ENCODE peak calls at places on chromosomes 1 and 21, in ten cellular contexts. G is A673, U is upper lobe of right lung, R is A549, F is DND-41, N is psoas muscle, K is adrenal gland, J is ascending aorta, Z is colonic mucosa, C is tibial nerve. S is an unnamed sample.
A peak's percentile ranks its signal among the peaks of the same experiment; 100 is the strongest.

GRCh38 chr1:199821029-199821779 is 206.3 kb upstream of the NR5A2 start:
- DNase-seq in U (no peak), F (no peak), K (no peak), C (no peak), R (no peak), J (no peak), Z (peak; percentile 25), N (no peak), G (no peak), S (no peak)

GRCh38 chr1:164774413-164774812 is 215.4 kb downstream of the PBX1 start:
- DNase-seq in F (no peak), K (peak; percentile 16), R (no peak), N (no peak), Z (no peak), G (no peak), U (no peak), J (no peak), C (no peak), S (no peak)

GRCh38 chr1:155324717-155325595 is 4.3 kb downstream of the RUSC1 start:
- DNase-seq in U (peak; percentile 85), J (peak; percentile 72), K (peak; percentile 71), N (peak; percentile 76), F (no peak), G (peak; percentile 69), C (no peak), Z (peak; percentile 80), R (peak; percentile 72), S (no peak)

GRCh38 chr21:45857761-45858160 is 123.8 kb upstream of the COL6A1 start:
- DNase-seq in N (no peak), R (no peak), F (no peak), C (no peak), K (no peak), G (no peak), J (peak; percentile 30), Z (no peak), U (no peak), S (no peak)

GRCh38 chr1:23825762-23826522 is 713 bp upstream of the HMGCL start:
- DNase-seq in N (no peak), U (no peak), Z (no peak), J (no peak), F (no peak), G (no peak), K (no peak), C (no peak), R (no peak), S (no peak)

GRCh38 chr1:4836574-4836973 is 182.2 kb downstream of the AJAP1 start:
- DNase-seq in U (no peak), Z (no peak), N (no peak), R (no peak), F (no peak), C (peak; percentile 28), J (no peak), G (no peak), K (peak; percentile 31), S (no peak)

GRCh38 chr21:33403128-33403785 is at the start of gene IFNGR2:
- DNase-seq in J (no peak), F (peak; percentile 62), K (no peak), Z (no peak), N (peak; percentile 65), U (peak; percentile 85), R (no peak), G (peak; percentile 46), C (no peak), S (peak; percentile 62)

GRCh38 chr1:115577513-115577912 is 64.3 kb upstream of the VANGL1 start:
- DNase-seq in K (no peak), C (no peak), G (no peak), F (no peak), N (no peak), J (no peak), R (no peak), U (no peak), Z (no peak), S (no peak)

GRCh38 chr21:41659791-41660560 is 106.9 kb downstream of the RIPK4 start:
- DNase-seq in R (peak; percentile 63), Z (no peak), G (no peak), F (peak; percentile 36), C (peak; percentile 19), N (peak; percentile 74), U (no peak), J (peak; percentile 97), K (no peak), S (no peak)

GRCh38 chr1:27257155-27257554 is 22.7 kb downstream of the WDTC1 start:
- DNase-seq in U (no peak), J (no peak), R (no peak), G (no peak), F (no peak), K (peak; percentile 57), Z (no peak), N (no peak), C (no peak), S (no peak)

GRCh38 chr1:61141288-61142044 is 59.1 kb downstream of the NFIA start:
- DNase-seq in R (peak; percentile 72), J (no peak), Z (peak; percentile 59), N (no peak), K (no peak), F (no peak), G (peak; percentile 37), U (no peak), C (no peak), S (no peak)

GRCh38 chr21:46051379-46051770 is 46.5 kb upstream of the COL6A2 start:
- DNase-seq in C (no peak), J (peak; percentile 31), Z (no peak), U (no peak), K (no peak), G (no peak), F (no peak), N (no peak), R (no peak), S (no peak)

GRCh38 chr1:221397606-221398005 is 344.3 kb downstream of the DUSP10 start:
- DNase-seq in G (no peak), R (no peak), J (no peak), U (no peak), F (peak; percentile 52), K (no peak), C (no peak), Z (no peak), N (no peak), S (no peak)

GRCh38 chr1:42114229-42114628 is 39.0 kb upstream of the GUCA2B start:
- DNase-seq in G (no peak), Z (no peak), R (no peak), F (no peak), N (no peak), C (no peak), K (no peak), U (no peak), J (no peak), S (no peak)

GRCh38 chr1:43736819-43737218 is 29.5 kb downstream of the ST3GAL3 start:
- DNase-seq in C (no peak), J (no peak), F (no peak), N (no peak), U (no peak), G (no peak), Z (no peak), K (no peak), R (no peak), S (no peak)

GRCh38 chr1:149995927-149996326 is 14.6 kb downstream of the OTUD7B start:
- DNase-seq in Z (no peak), R (no peak), U (no peak), N (no peak), K (no peak), C (no peak), F (no peak), J (no peak), G (no peak), S (no peak)

GRCh38 chr1:173478099-173478555 is 992 bp downstream of the PRDX6 start:
- DNase-seq in U (peak; percentile 75), C (peak; percentile 72), N (peak; percentile 79), R (peak; percentile 70), F (peak; percentile 16), G (peak; percentile 48), Z (peak; percentile 58), J (peak; percentile 85), K (peak; percentile 81), S (no peak)

GRCh38 chr21:31945116-31945515 is 72.3 kb downstream of the HUNK start:
- DNase-seq in F (no peak), C (no peak), N (no peak), G (no peak), K (no peak), U (no peak), Z (no peak), J (no peak), R (no peak), S (no peak)
- H3K27ac ChIP-seq in F (no peak overlapping the region), C (no peak overlapping the region), N (no peak overlapping the region), G (no peak overlapping the region), K (no peak overlapping the region), U (no peak overlapping the region), Z (no peak overlapping the region), J (no peak overlapping the region), R (no peak overlapping the region), S (no peak overlapping the region)

GRCh38 chr1:222912730-222913129 is 97.9 kb downstream of the DISP1 start:
- DNase-seq in R (no peak), G (no peak), J (no peak), Z (no peak), U (no peak), C (no peak), K (no peak), N (no peak), F (no peak), S (no peak)

GRCh38 chr1:222911866-222912265 is 97.0 kb downstream of the DISP1 start:
- DNase-seq in J (no peak), N (no peak), R (no peak), G (no peak), F (no peak), K (no peak), Z (no peak), U (no peak), C (no peak), S (no peak)

GRCh38 chr1:222910699-222911098 is 95.9 kb downstream of the DISP1 start:
- DNase-seq in K (no peak), F (no peak), N (no peak), U (no peak), R (no peak), Z (no peak), J (no peak), C (no peak), G (no peak), S (no peak)

GRCh38 chr1:222904451-222904850 is 89.6 kb downstream of the DISP1 start:
- DNase-seq in Z (no peak), G (no peak), R (no peak), U (no peak), K (no peak), C (no peak), N (no peak), F (no peak), J (no peak), S (no peak)

GRCh38 chr1:222909586-222909985 is 94.7 kb downstream of the DISP1 start:
- DNase-seq in J (peak; percentile 66), K (no peak), N (peak; percentile 65), F (no peak), U (no peak), C (no peak), G (peak; percentile 60), R (no peak), Z (no peak), S (no peak)
- H3K27ac ChIP-seq in J (peak overlapping the region; percentile 28), K (no peak overlapping the region), N (peak overlapping the region; percentile 82), F (no peak overlapping the region), U (peak overlapping the region; percentile 27), C (no peak overlapping the region), G (no peak overlapping the region), R (no peak overlapping the region), Z (no peak overlapping the region), S (no peak overlapping the region)

GRCh38 chr1:202029727-202030126 is 19.3 kb downstream of the ELF3 start:
- DNase-seq in R (peak; percentile 64), G (no peak), J (no peak), C (no peak), N (no peak), F (no peak), Z (no peak), K (no peak), U (no peak), S (no peak)
- H3K27ac ChIP-seq in R (peak overlapping the region; percentile 61), G (no peak overlapping the region), J (no peak overlapping the region), C (no peak overlapping the region), N (no peak overlapping the region), F (no peak overlapping the region), Z (no peak overlapping the region), K (no peak overlapping the region), U (no peak overlapping the region), S (no peak overlapping the region)

GRCh38 chr1:9241891-9242290 is 7.3 kb downstream of the H6PD start:
- DNase-seq in C (no peak), Z (no peak), R (no peak), F (no peak), G (no peak), K (no peak), N (no peak), U (peak; percentile 57), J (no peak), S (no peak)
- H3K27ac ChIP-seq in C (peak overlapping the region; percentile 53), Z (no peak overlapping the region), R (no peak overlapping the region), F (peak overlapping the region; percentile 98), G (no peak overlapping the region), K (peak overlapping the region; percentile 96), N (peak overlapping the region; percentile 90), U (peak overlapping the region; percentile 83), J (peak overlapping the region; percentile 79), S (no peak overlapping the region)